ENCODE peak calls at places on chromosome 16, in four cellular contexts. One of them, this sample, is unnamed.

GRCh38 chr16:21167360-21167759 is 8.9 kb downstream of the LDAF1 start:
- DNase-seq in endodermal cell: no peak
- DNase-seq in transverse colon: no peak
- DNase-seq in sigmoid colon: no peak
- DNase-seq in this sample: no peak

GRCh38 chr16:17830651-17831050 is 359.9 kb upstream of the XYLT1 start:
- DNase-seq in endodermal cell: no peak
- DNase-seq in transverse colon: no peak
- DNase-seq in sigmoid colon: no peak
- DNase-seq in this sample: no peak

GRCh38 chr16:72857841-72858594 is 189.9 kb downstream of the ZFHX3 start:
- DNase-seq in endodermal cell: no peak
- DNase-seq in transverse colon: no peak
- DNase-seq in sigmoid colon: no peak
- DNase-seq in this sample: no peak

GRCh38 chr16:89705006-89705405 is 3.5 kb upstream of the SPATA2L start:
- DNase-seq in endodermal cell: no peak
- DNase-seq in transverse colon: no peak
- DNase-seq in sigmoid colon: no peak
- DNase-seq in this sample: no peak

GRCh38 chr16:65136656-65137055 is 14.8 kb upstream of the CDH11 start:
- DNase-seq in endodermal cell: no peak
- DNase-seq in transverse colon: no peak
- DNase-seq in sigmoid colon: no peak
- DNase-seq in this sample: no peak

GRCh38 chr16:28309811-28310311 is 17.5 kb downstream of the SBK1 start:
- DNase-seq in endodermal cell: no peak
- DNase-seq in transverse colon: peak
- DNase-seq in sigmoid colon: no peak
- DNase-seq in this sample: peak

GRCh38 chr16:86217001-86217890 is 293.1 kb upstream of the FOXF1 start:
- DNase-seq in endodermal cell: no peak
- DNase-seq in transverse colon: no peak
- DNase-seq in sigmoid colon: peak
- DNase-seq in this sample: no peak

GRCh38 chr16:13885700-13886099 is 34.3 kb upstream of the ERCC4 start:
- DNase-seq in endodermal cell: no peak
- DNase-seq in transverse colon: no peak
- DNase-seq in sigmoid colon: no peak
- DNase-seq in this sample: no peak

GRCh38 chr16:11627292-11627663 is 40.6 kb upstream of the LITAF start:
- DNase-seq in endodermal cell: no peak
- DNase-seq in transverse colon: no peak
- DNase-seq in sigmoid colon: no peak
- DNase-seq in this sample: no peak

GRCh38 chr16:50011707-50012106 is 13.3 kb upstream of the CNEP1R1 start:
- DNase-seq in endodermal cell: no peak
- DNase-seq in transverse colon: no peak
- DNase-seq in sigmoid colon: no peak
- DNase-seq in this sample: no peak

GRCh38 chr16:86777098-86777946 is 199.0 kb downstream of the FOXL1 start:
- DNase-seq in endodermal cell: no peak
- DNase-seq in transverse colon: no peak
- DNase-seq in sigmoid colon: peak
- DNase-seq in this sample: no peak

GRCh38 chr16:50267651-50268050 is 1.3 kb downstream of the ADCY7 start:
- DNase-seq in endodermal cell: peak
- DNase-seq in transverse colon: no peak
- DNase-seq in sigmoid colon: peak
- DNase-seq in this sample: peak

GRCh38 chr16:8583199-8583598 is 7.1 kb downstream of the TMEM114 start:
- DNase-seq in endodermal cell: no peak
- DNase-seq in transverse colon: no peak
- DNase-seq in sigmoid colon: no peak
- DNase-seq in this sample: no peak

GRCh38 chr16:87150359-87151280 is 166.6 kb downstream of the C16orf95 start:
- DNase-seq in endodermal cell: no peak
- DNase-seq in transverse colon: no peak
- DNase-seq in sigmoid colon: no peak
- DNase-seq in this sample: no peak

GRCh38 chr16:526181-527014 is 1.1 kb upstream of the CAPN15 start:
- DNase-seq in endodermal cell: peak
- DNase-seq in transverse colon: peak
- DNase-seq in sigmoid colon: peak
- DNase-seq in this sample: peak

GRCh38 chr16:80899804-80900592 is 95.6 kb upstream of the CDYL2 start:
- DNase-seq in endodermal cell: peak
- DNase-seq in transverse colon: peak
- DNase-seq in sigmoid colon: peak
- DNase-seq in this sample: no peak

GRCh38 chr16:50316848-50317630 is 50.7 kb downstream of the ADCY7 start:
- DNase-seq in endodermal cell: no peak
- DNase-seq in transverse colon: no peak
- DNase-seq in sigmoid colon: no peak
- DNase-seq in this sample: no peak

GRCh38 chr16:2224183-2224486 is 744 bp downstream of the E4F1 start:
- DNase-seq in endodermal cell: no peak
- DNase-seq in transverse colon: no peak
- DNase-seq in sigmoid colon: no peak
- DNase-seq in this sample: no peak
- TF ChIP-seq CTCF in endodermal cell: no peak
- TF ChIP-seq CTCF in transverse colon: no peak
- TF ChIP-seq CTCF in sigmoid colon: no peak
- TF ChIP-seq CTCF in this sample: no peak

DNA sequence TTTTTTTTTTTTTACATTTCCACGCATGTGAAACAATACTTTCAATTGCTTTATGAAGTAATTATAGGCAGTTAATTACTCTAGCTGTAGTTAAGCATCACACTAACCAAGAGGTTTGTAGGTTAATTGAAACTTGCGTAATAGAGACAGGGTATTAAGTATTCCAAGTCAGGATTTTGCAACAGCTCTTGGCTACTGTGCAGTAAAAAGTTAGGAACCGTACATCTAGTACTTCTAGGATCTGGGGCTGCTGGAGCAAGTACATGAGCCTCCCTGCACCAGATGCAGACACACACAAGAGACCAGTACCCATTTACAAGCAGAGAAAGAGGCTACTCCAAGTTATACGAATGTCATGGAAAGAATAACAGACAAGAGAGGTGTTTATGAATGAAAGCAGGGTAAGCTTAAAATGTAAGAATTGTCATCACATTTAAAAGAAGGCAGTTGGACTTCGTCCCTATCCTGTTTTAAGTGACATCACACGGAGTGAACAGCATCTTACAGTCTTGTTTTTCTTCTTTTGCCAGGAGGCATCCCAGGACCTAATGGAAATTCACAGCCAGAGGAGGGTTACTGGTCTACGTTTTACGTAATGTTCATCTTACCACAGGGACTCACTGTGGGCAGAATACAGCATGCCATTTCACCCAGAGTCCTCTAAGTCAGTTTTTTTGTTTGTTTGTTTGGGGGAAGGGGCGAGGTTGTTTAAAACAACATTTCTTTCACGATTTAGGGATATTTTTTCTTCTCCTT is 379.6 kb upstream of the PSMD7 start:
- DNase-seq in endodermal cell: no peak
- DNase-seq in transverse colon: no peak
- DNase-seq in sigmoid colon: peak
- DNase-seq in this sample: no peak
- TF ChIP-seq CTCF in endodermal cell: no peak
- TF ChIP-seq CTCF in transverse colon: no peak
- TF ChIP-seq CTCF in sigmoid colon: no peak
- TF ChIP-seq CTCF in this sample: no peak

DNA sequence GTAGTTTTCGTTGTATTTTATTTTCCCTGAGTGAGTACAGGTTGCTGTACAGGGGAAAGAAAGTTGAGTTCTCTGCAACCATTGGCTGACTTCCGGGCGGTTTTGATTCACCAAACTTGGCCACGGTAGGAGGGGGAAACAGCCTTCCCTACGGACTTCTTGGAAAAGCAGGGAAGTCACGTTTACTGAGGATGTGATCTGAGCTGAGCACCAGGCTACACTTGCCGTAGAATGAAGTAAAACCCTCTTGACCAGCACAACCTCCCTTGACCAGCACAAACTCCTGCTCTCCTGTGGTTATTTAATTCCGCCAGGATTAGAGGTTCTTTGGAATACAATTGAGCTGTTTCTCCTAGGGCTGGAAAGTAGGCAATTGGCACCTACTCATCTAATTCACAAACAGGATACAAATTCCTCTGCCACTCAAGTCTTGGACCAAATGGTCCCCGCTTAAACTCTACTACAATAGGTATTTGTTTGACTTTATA is 242.0 kb upstream of the RBFOX1 start:
- DNase-seq in endodermal cell: peak
- DNase-seq in transverse colon: no peak
- DNase-seq in sigmoid colon: no peak
- DNase-seq in this sample: no peak
- TF ChIP-seq CTCF in endodermal cell: no peak
- TF ChIP-seq CTCF in transverse colon: no peak
- TF ChIP-seq CTCF in sigmoid colon: no peak
- TF ChIP-seq CTCF in this sample: no peak

GRCh38 chr16:26111900-26112299 is 420.1 kb downstream of the HS3ST4 start:
- DNase-seq in endodermal cell: peak
- DNase-seq in transverse colon: no peak
- DNase-seq in sigmoid colon: no peak
- DNase-seq in this sample: no peak
- TF ChIP-seq CTCF in endodermal cell: peak
- TF ChIP-seq CTCF in transverse colon: no peak
- TF ChIP-seq CTCF in sigmoid colon: no peak
- TF ChIP-seq CTCF in this sample: no peak

GRCh38 chr16:30636599-30636998 is 14.2 kb upstream of the PRR14 start:
- DNase-seq in endodermal cell: no peak
- DNase-seq in transverse colon: no peak
- DNase-seq in sigmoid colon: no peak
- DNase-seq in this sample: no peak

GRCh38 chr16:30641378-30641982 is 9.3 kb upstream of the PRR14 start:
- DNase-seq in endodermal cell: no peak
- DNase-seq in transverse colon: no peak
- DNase-seq in sigmoid colon: no peak
- DNase-seq in this sample: no peak

GRCh38 chr16:30633526-30633925 is 17.2 kb upstream of the PRR14 start:
- DNase-seq in endodermal cell: no peak
- DNase-seq in transverse colon: no peak
- DNase-seq in sigmoid colon: no peak
- DNase-seq in this sample: no peak

DNA sequence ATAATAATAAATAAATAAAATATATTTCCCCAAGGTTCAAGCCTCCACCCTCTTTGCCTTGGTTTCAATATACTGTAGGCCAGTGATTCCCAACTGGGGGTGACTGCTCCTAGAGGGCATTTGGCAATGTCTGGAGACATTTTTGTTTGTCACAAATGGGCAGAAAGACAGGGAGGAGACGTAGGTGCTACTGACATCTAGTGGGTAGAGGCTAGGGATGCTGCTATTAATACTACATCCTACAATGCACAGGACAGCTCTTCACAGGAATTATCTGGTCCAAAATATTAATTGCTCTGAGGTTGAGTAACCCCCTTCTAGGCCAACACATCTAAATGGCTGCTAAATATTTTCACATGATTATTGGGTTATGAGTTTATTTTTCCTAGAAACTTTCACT is 12.8 kb upstream of the PRR14 start:
- DNase-seq in endodermal cell: peak
- DNase-seq in transverse colon: no peak
- DNase-seq in sigmoid colon: no peak
- DNase-seq in this sample: peak
- TF ChIP-seq CTCF in endodermal cell: peak
- TF ChIP-seq CTCF in transverse colon: no peak
- TF ChIP-seq CTCF in sigmoid colon: no peak
- TF ChIP-seq CTCF in this sample: peak

DNA sequence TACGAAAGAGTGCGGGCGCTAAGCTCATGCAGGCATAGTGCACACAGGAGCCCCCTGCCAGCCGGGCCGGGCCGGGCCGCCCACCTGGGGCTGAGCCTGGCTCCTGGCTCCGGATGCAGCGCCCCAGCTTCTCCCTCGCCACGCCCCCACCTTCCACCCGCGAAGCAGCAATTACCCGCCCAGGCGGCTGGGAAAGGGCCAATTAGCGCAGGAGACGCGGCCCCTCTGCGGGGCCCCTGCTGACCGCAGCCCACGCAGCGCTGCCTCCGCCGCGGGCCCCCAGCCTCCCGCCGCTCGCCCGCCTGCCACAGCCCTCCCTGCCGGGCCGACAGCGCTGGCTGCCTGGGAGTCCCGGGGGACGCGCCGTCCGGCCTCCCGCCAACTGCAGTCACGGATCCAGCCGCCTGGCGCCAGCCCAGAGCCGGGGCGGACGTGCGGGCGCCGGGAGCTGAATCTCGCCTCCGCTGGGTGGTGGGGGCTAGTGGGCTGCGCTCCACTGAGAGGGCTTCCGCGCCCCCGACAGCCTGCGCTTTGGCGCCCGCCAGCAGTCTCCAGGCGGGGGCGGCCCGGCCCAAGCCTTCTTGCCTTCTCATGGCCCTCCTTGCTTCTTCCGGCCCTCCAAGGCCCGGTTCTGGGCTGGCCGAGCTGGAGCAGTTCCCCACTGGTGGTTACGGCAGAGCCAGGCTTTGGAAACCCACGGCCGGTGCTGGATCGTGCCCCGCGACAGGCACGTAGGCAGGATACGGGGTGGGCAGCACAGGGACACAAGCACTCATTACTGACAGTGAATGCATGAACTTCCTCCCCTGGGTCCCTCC is 14.9 kb upstream of the CBFB start:
- DNase-seq in endodermal cell: peak
- DNase-seq in transverse colon: peak
- DNase-seq in sigmoid colon: peak
- DNase-seq in this sample: peak
- TF ChIP-seq CTCF in endodermal cell: peak
- TF ChIP-seq CTCF in transverse colon: peak
- TF ChIP-seq CTCF in sigmoid colon: no peak
- TF ChIP-seq CTCF in this sample: no peak

GRCh38 chr16:62033065-62033464 is 3.2 kb downstream of the CDH8 start:
- DNase-seq in endodermal cell: no peak
- DNase-seq in transverse colon: no peak
- DNase-seq in sigmoid colon: no peak
- DNase-seq in this sample: no peak

GRCh38 chr16:62035115-62036092 is 834 bp downstream of the CDH8 start:
- DNase-seq in endodermal cell: peak
- DNase-seq in transverse colon: no peak
- DNase-seq in sigmoid colon: no peak
- DNase-seq in this sample: no peak

GRCh38 chr16:62034236-62035114 is 1.8 kb downstream of the CDH8 start:
- DNase-seq in endodermal cell: peak
- DNase-seq in transverse colon: no peak
- DNase-seq in sigmoid colon: no peak
- DNase-seq in this sample: no peak

DNA sequence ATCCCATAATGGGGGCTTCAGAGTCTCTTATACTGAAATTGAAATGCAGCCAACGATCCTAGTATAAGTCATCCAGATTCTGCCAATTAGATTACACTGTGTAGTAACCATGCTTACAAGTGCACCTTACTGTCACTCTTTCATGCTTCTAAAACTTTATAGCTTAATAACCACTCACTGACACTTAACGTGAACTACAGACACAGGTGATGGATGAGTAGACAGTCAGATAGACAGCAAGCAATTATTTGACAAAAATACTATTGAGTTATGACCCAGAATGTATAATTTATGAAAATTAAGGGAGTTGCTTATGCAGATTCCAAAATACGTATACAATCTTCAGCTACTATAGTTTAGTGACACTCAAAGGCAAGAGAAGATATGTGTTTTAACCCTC is 6.3 kb downstream of the CDH8 start:
- DNase-seq in endodermal cell: no peak
- DNase-seq in transverse colon: no peak
- DNase-seq in sigmoid colon: no peak
- DNase-seq in this sample: no peak
- TF ChIP-seq CTCF in endodermal cell: no peak
- TF ChIP-seq CTCF in transverse colon: no peak
- TF ChIP-seq CTCF in sigmoid colon: no peak
- TF ChIP-seq CTCF in this sample: no peak